ENCODE peak calls at places on chromosomes 16 and 17, in four cellular contexts. V is A549, N is tibial nerve, W is esophagus muscularis mucosa. G is an unnamed sample.

GRCh38 chr16:84367750-84368320 is 503 bp upstream of the ATP2C2 start:
- DNase-seq in N (no peak), V (no peak), W (no peak), G (no peak)

GRCh38 chr17:28935744-28936460 is 15.4 kb downstream of the PHF12 start:
- DNase-seq in W (no peak), N (no peak), V (no peak), G (no peak)

GRCh38 chr17:58121925-58122324 is 26.3 kb upstream of the OR4D1 start:
- DNase-seq in N (no peak), W (no peak), V (peak), G (no peak)

GRCh38 chr16:84532855-84533486 is 28.5 kb upstream of the MEAK7 start:
- DNase-seq in V (no peak), W (no peak), N (no peak), G (no peak)

GRCh38 chr16:55439101-55439690 is 39.8 kb upstream of the MMP2 start:
- DNase-seq in N (no peak), V (no peak), W (no peak), G (no peak)

GRCh38 chr16:25093208-25094061 is 18.1 kb upstream of the LCMT1 start:
- DNase-seq in W (no peak), V (no peak), N (no peak), G (no peak)

GRCh38 chr16:59754854-59755253 is 1020.7 kb upstream of the GOT2 start:
- DNase-seq in V (no peak), N (no peak), W (no peak), G (no peak)

GRCh38 chr16:66120656-66121055 is 245.8 kb upstream of the CDH5 start:
- DNase-seq in V (no peak), W (no peak), N (no peak), G (no peak)

GRCh38 chr17:27378482-27379200 is 77.6 kb upstream of the KSR1 start:
- DNase-seq in V (no peak), N (no peak), W (no peak), G (peak)

GRCh38 chr17:13864551-13864950 is 204.8 kb upstream of the COX10 start:
- DNase-seq in W (no peak), V (no peak), N (no peak), G (no peak)

GRCh38 chr17:42459256-42459982 is 741 bp downstream of the ATP6V0A1 start:
- DNase-seq in W (peak), N (peak), V (peak), G (no peak)

GRCh38 chr17:5628262-5628661 is 44.0 kb upstream of the NLRP1 start:
- DNase-seq in N (no peak), V (no peak), W (no peak), G (no peak)

GRCh38 chr16:10870137-10870776 is 6.7 kb upstream of the CIITA start:
- DNase-seq in W (no peak), V (no peak), N (no peak), G (no peak)

GRCh38 chr17:48597775-48598631 is 4.4 kb upstream of the HOXB5 start:
- DNase-seq in W (no peak), N (no peak), V (no peak), G (no peak)

GRCh38 chr17:41338961-41339485 is 11.6 kb downstream of the KRT33A start:
- DNase-seq in W (peak), V (no peak), N (no peak), G (no peak)

GRCh38 chr17:28698253-28698941 is 13.3 kb downstream of the PROCA1 start:
- DNase-seq in N (no peak), V (peak), W (no peak), G (no peak)

GRCh38 chr16:70430667-70431536 is 8.0 kb downstream of the ST3GAL2 start:
- DNase-seq in W (no peak), V (no peak), N (no peak), G (no peak)

GRCh38 chr16:61045931-61046330 is 990.3 kb downstream of the CDH8 start:
- DNase-seq in W (no peak), N (no peak), V (no peak), G (no peak)

GRCh38 chr17:78864117-78864516 is 23.5 kb upstream of the USP36 start:
- DNase-seq in N (no peak), V (no peak), W (no peak), G (no peak)

GRCh38 chr17:28684963-28685362 is 23.0 kb downstream of the SUPT6H start:
- DNase-seq in N (no peak), V (peak), W (no peak), G (no peak)

GRCh38 chr16:54282202-54282922 is 4.2 kb downstream of the IRX3 start:
- DNase-seq in V (peak), W (no peak), N (no peak), G (peak)

GRCh38 chr17:65099941-65100315 is 37.2 kb upstream of the RGS9 start:
- DNase-seq in V (peak), N (peak), W (no peak), G (peak)

GRCh38 chr17:46978489-46979022 is 497 bp downstream of the RPRML start:
- DNase-seq in V (no peak), N (no peak), W (no peak), G (no peak)

GRCh38 chr16:80735846-80736245 is 68.6 kb downstream of the CDYL2 start:
- DNase-seq in V (no peak), N (no peak), W (no peak), G (no peak)

GRCh38 chr17:59167571-59168001 is 12.0 kb downstream of the PRR11 start:
- DNase-seq in W (peak), N (no peak), V (no peak), G (no peak)

GRCh38 chr16:16147316-16147999 is 75.8 kb downstream of the ABCC6 start:
- DNase-seq in W (no peak), V (no peak), N (no peak), G (no peak)

GRCh38 chr17:44083250-44083849 is 12.8 kb downstream of the G6PC3 start:
- DNase-seq in N (no peak), V (peak), W (no peak), G (no peak)

GRCh38 chr17:76103274-76104139 is at the start of gene EXOC7:
- DNase-seq in V (peak), W (peak), N (peak), G (peak)
- TF ChIP-seq POLR2A in V (peak), W (no peak), N (no peak), G (peak)

GRCh38 chr17:50935201-50936124 is 69.3 kb upstream of the TOB1 start:
- DNase-seq in V (peak), W (no peak), N (peak), G (no peak)
- TF ChIP-seq EP300 in V (peak), W (no peak), N (peak), G (no peak)

GRCh38 chr16:1173778-1174451 is 21.0 kb downstream of the CACNA1H start:
- DNase-seq in V (no peak), N (no peak), W (no peak), G (no peak)

GRCh38 chr16:1172651-1173050 is 19.7 kb downstream of the CACNA1H start:
- DNase-seq in W (no peak), V (no peak), N (no peak), G (no peak)

GRCh38 chr16:1171001-1171400 is 18.1 kb downstream of the CACNA1H start:
- DNase-seq in W (no peak), N (no peak), V (no peak), G (no peak)

GRCh38 chr16:1170076-1170418 is 17.1 kb downstream of the CACNA1H start:
- DNase-seq in V (no peak), N (no peak), W (no peak), G (no peak)

DNA sequence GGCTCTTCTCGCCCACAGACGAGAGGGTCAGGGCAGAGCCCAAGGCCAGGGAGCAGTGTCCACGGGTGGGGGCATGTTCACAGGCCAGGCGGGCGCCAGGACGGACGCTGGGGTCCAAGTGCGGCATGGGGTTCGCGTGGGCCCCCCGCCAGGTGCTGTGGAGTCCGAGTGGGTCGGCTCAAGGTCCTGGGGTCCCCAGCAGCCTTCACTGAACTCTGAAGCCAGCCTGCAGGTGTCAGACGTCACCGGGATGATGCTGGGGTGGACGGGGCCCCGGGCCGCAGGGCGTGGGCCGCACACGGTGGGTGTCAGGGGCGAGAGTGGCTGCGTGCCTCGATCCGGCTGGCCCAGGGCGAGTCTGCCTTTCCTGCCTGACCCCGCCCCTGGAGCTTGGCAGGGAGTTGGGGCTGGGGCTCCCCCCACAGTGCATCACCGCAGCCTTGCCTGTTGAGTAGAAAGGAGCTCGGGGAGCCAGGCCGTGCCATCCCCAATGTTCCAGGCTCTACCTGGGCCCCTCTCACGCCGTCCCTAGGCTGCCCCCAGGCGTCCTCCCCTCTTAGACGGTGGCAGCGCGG is 19.0 kb downstream of the CACNA1H start:
- DNase-seq in N (no peak), W (no peak), V (no peak), G (no peak)
- TF ChIP-seq POLR2A in N (no peak), W (no peak), V (no peak), G (no peak)

DNA sequence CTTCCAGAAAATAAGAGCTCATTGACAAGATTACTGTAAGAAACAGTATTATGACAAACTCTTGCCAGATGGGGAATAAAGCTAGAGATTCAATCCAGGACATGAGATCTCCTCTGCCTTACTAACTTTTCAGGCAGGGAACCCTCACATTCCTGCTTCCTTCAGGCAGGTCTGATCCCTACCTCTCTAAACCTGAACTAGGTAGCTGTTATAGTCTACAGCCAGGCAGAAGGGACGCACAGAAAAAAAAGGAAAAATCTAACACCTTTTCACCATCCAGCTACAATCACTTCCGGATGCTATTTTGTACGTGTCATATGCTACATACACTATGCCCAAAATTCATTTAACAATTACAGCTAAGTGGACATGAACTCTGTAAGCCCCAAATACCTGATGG is 41.2 kb downstream of the CNOT1 start:
- DNase-seq in V (no peak), W (no peak), N (no peak), G (no peak)
- TF ChIP-seq EP300 in V (no peak), W (no peak), N (no peak), G (no peak)

GRCh38 chr16:50684823-50685455 is 3.8 kb upstream of the SNX20 start:
- DNase-seq in W (no peak), N (no peak), V (no peak), G (no peak)
- TF ChIP-seq POLR2A in W (no peak), N (no peak), V (no peak), G (no peak)

GRCh38 chr17:15954222-15954621 is 9.3 kb downstream of the ADORA2B start:
- DNase-seq in N (no peak), W (no peak), V (peak), G (no peak)
- TF ChIP-seq EP300 in N (no peak), W (no peak), V (no peak), G (no peak)

DNA sequence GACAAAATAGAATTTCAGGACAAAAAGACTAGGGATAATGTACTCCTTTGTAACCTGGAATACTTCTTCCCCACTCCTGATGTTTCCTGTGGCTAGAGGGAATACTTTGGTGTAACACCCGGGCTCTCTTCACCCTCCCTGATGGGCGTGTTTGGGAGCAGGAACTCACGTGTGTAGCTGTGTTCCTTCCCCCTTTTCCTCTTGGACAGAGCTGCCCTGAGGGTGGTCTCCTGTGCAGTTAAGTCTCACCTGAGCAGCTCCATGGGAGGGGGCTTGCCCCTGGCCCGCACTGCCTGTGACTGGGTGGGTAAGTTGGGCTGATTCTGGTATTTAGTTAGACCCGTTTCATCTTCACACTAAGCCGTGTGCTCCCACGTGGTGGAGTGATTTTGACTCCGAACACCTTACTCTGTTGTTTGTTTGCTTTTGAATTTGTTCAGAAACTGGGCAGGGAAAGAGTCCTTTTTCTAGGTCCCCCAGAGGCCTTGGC is 87.9 kb downstream of the OR1D5 start:
- DNase-seq in W (peak), V (no peak), N (no peak), G (no peak)
- TF ChIP-seq POLR2A in W (no peak), V (no peak), N (no peak), G (no peak)

GRCh38 chr17:77460514-77461046 is 319.8 kb downstream of the SEC14L1 start:
- DNase-seq in W (no peak), N (no peak), V (no peak), G (no peak)
- TF ChIP-seq EP300 in W (no peak), N (no peak), V (no peak), G (no peak)

GRCh38 chr16:58249388-58249779 is 45.4 kb downstream of the PRSS54 start:
- DNase-seq in V (no peak), W (no peak), N (no peak), G (no peak)

GRCh38 chr16:58252716-58253115 is 42.1 kb downstream of the PRSS54 start:
- DNase-seq in V (no peak), N (no peak), W (peak), G (no peak)

GRCh38 chr16:58249780-58250478 is 44.9 kb downstream of the PRSS54 start:
- DNase-seq in N (peak), W (peak), V (peak), G (peak)
- TF ChIP-seq POLR2A in N (no peak), W (no peak), V (peak), G (no peak)

G was measured in suprapubic skin.